ENCODE peak calls at places on chromosomes 16 and 17, in four cellular contexts. I, M, U and D are unnamed samples.

GRCh38 chr16:12587170-12587569 is 216.5 kb downstream of the CPPED1 start:
- DNase-seq in I (no peak), M (no peak), U (no peak), D (no peak)

GRCh38 chr17:67239597-67239996 is 5.4 kb downstream of the HELZ start:
- DNase-seq in I (no peak), M (peak; percentile 82), U (no peak), D (no peak)

GRCh38 chr17:44345497-44346026 is 460 bp downstream of the GRN start:
- DNase-seq in U (peak; percentile 88), I (peak; percentile 89), M (peak; percentile 59), D (no peak)

GRCh38 chr17:82304826-82305726 is 12.3 kb downstream of the CD7 start:
- DNase-seq in I (no peak), U (no peak), M (no peak), D (peak; percentile 46)

GRCh38 chr16:79071424-79071823 is 529.1 kb downstream of the MAF start:
- DNase-seq in U (no peak), I (no peak), M (no peak), D (no peak)

GRCh38 chr16:83952587-83952939 is 477 bp upstream of the OSGIN1 start:
- DNase-seq in M (no peak), U (no peak), I (no peak), D (no peak)

GRCh38 chr16:30458561-30459394 is 13.1 kb upstream of the SEPHS2 start:
- DNase-seq in U (no peak), M (no peak), I (no peak), D (no peak)

GRCh38 chr17:83155128-83156081 is 76.0 kb downstream of the METRNL start:
- DNase-seq in U (peak; percentile 31), I (no peak), M (peak; percentile 44), D (no peak)

GRCh38 chr17:9266031-9266680 is 244.8 kb downstream of the NTN1 start:
- DNase-seq in U (no peak), M (no peak), I (peak; percentile 39), D (no peak)

GRCh38 chr17:81251091-81251942 is 12.2 kb downstream of the NDUFAF8 start:
- DNase-seq in M (no peak), I (no peak), U (no peak), D (no peak)

GRCh38 chr17:27550291-27550930 is 80.6 kb upstream of the LGALS9 start:
- DNase-seq in M (no peak), U (no peak), I (no peak), D (no peak)

GRCh38 chr17:21278304-21279197 is 6.0 kb upstream of the MAP2K3 start:
- DNase-seq in I (no peak), M (no peak), U (no peak), D (no peak)

GRCh38 chr17:40371261-40371929 is 6.9 kb upstream of the GJD3 start:
- DNase-seq in U (peak; percentile 81), I (peak; percentile 78), M (no peak), D (no peak)

GRCh38 chr17:1713878-1714487 is 3.8 kb upstream of the TLCD2 start:
- DNase-seq in I (peak; percentile 93), U (peak; percentile 93), M (peak; percentile 32), D (no peak)

GRCh38 chr17:81097134-81097942 is 62.4 kb downstream of the BAIAP2 start:
- DNase-seq in M (peak; percentile 84), I (peak; percentile 77), U (peak; percentile 87), D (peak; percentile 38)

GRCh38 chr16:75317101-75317522 is 65.7 kb upstream of the BCAR1 start:
- DNase-seq in I (no peak), U (no peak), M (no peak), D (no peak)

GRCh38 chr17:73480740-73481139 is 163.5 kb downstream of the SDK2 start:
- DNase-seq in U (no peak), M (no peak), I (no peak), D (no peak)

GRCh38 chr16:50371936-50372595 is 3.3 kb upstream of the BRD7 start:
- DNase-seq in U (no peak), M (no peak), I (peak; percentile 47), D (no peak)

GRCh38 chr16:824601-825000 is 24.1 kb upstream of the GNG13 start:
- DNase-seq in I (no peak), M (no peak), U (no peak), D (no peak)

GRCh38 chr16:824194-824593 is 23.7 kb upstream of the GNG13 start:
- DNase-seq in M (no peak), U (no peak), I (no peak), D (no peak)

GRCh38 chr16:827513-827912 is 27.0 kb upstream of the GNG13 start:
- DNase-seq in U (no peak), I (no peak), M (no peak), D (no peak)

GRCh38 chr16:822909-823297 is 22.4 kb upstream of the GNG13 start:
- DNase-seq in U (no peak), I (no peak), M (no peak), D (no peak)

GRCh38 chr16:825298-826061 is 24.9 kb upstream of the GNG13 start:
- DNase-seq in M (no peak), I (no peak), U (no peak), D (no peak)
- H3K56ac ChIP-seq in M (no peak overlapping the region), I (no peak overlapping the region), U (no peak overlapping the region), D (no peak overlapping the region)

DNA sequence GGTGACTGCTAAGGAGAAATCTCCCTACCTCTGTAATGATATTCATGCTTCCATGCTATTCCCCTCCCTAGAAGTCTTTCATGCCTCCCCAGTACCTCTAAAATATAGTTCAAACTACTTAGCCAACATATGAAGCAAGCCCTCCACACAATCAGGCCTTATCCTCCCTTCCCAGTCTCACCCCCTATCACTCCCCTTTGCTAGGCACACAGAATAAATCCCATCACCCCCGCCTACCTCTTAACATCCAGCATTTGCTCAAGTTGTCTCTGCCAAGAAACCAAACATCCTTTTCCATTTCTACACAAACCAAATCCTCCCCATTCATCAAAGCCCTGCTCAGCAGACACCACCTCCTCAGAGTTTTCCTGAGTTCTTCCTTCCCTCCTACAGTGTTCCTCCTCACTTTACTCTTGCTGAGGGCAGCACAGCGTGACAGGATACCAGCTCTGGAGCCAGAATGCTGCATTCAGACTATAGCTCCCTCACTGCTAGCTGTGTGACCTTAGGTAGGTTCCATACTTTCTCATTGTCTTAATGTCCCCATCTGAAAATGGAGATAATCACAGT is 7.0 kb downstream of the TOM1L2 start:
- DNase-seq in I (no peak), M (no peak), U (no peak), D (no peak)
- H3K56ac ChIP-seq in I (no peak overlapping the region), M (no peak overlapping the region), U (no peak overlapping the region), D (no peak overlapping the region)

GRCh38 chr16:1653023-1653422 is 25.1 kb upstream of the JPT2 start:
- DNase-seq in U (no peak), M (no peak), I (no peak), D (no peak)

GRCh38 chr16:1647904-1648303 is 30.2 kb upstream of the JPT2 start:
- DNase-seq in I (no peak), U (no peak), M (no peak), D (no peak)

GRCh38 chr16:1651055-1651454 is 27.0 kb upstream of the JPT2 start:
- DNase-seq in U (no peak), I (no peak), M (no peak), D (no peak)

GRCh38 chr16:1651509-1652342 is 26.4 kb upstream of the JPT2 start:
- DNase-seq in I (no peak), M (peak; percentile 4), U (no peak), D (no peak)

DNA sequence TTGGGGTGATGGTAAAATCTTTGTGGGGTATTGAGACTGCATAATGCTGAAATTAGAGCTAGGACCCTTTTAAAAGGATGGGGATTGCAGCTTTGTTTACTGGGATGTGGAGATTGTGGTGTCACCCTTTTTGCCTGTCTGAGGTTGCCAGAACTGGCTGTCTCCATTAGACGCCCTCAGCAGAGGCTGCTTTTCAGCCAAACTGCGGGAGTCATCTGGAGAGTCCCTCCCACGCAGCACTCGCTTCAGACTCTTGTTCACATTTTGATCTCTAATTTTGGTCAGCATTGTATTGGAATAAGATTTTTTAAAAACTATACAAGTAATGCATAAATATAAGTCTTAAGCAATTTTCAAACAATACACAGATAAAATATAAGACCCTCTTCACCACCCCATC is 27.9 kb upstream of the JPT2 start:
- DNase-seq in M (no peak), I (no peak), U (no peak), D (no peak)
- H3K56ac ChIP-seq in M (no peak overlapping the region), I (no peak overlapping the region), U (no peak overlapping the region), D (no peak overlapping the region)

GRCh38 chr17:62105861-62106260 is 40.8 kb upstream of the MED13 start:
- DNase-seq in U (no peak), I (no peak), M (no peak), D (no peak)

GRCh38 chr17:62111562-62112180 is 46.6 kb upstream of the MED13 start:
- DNase-seq in M (no peak), I (no peak), U (no peak), D (no peak)

GRCh38 chr17:62109378-62109902 is 44.4 kb upstream of the MED13 start:
- DNase-seq in I (peak; percentile 94), U (peak; percentile 95), M (peak; percentile 60), D (peak; percentile 77)

GRCh38 chr17:62110923-62111484 is 45.9 kb upstream of the MED13 start:
- DNase-seq in I (no peak), U (no peak), M (no peak), D (no peak)

DNA sequence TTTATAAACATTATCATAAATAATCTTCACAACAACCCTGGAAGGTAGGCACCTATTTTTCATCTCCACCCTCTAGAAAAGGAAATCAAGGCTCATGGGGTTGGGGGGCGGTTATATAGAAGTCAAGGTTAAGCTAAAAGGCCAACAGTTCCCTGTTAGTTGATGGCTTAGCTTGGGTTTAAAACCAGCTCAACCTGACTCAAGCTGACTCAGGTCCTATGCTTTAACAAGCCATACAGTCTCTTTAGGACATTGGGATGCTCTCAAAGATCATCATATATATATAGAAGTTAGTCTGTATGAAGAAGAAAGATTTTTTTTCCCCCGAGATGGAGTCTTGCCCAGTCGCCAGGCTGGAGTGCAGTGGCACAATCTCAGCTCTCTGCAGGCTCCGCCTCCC is 44.8 kb upstream of the MED13 start:
- DNase-seq in M (no peak), I (no peak), U (no peak), D (no peak)
- H3K56ac ChIP-seq in M (no peak overlapping the region), I (no peak overlapping the region), U (no peak overlapping the region), D (no peak overlapping the region)

DNA sequence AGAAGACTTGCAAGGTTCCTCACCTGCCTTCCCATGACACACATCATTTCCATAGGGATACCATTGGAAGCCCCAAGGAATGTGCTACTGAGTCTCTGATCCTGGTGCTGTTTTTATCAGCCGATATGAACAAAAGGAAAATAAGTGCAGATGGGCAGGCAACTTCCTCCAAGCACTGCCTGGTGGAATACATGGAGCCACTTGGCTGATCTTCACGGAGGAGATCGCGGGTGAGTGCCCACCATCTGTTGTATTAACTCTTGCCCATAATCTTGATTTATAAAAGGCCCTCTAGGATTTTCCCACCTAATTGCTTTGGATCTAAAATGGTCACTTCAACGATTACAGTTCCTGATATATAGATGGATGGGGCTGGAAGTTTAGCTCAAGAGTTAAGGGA is 24.7 kb upstream of the CDRT15 start:
- DNase-seq in M (no peak), U (no peak), I (no peak), D (no peak)
- H3K56ac ChIP-seq in M (no peak overlapping the region), U (no peak overlapping the region), I (no peak overlapping the region), D (no peak overlapping the region)

GRCh38 chr16:88582912-88583575 is 12.8 kb downstream of the ZC3H18 start:
- DNase-seq in U (no peak), M (no peak), I (no peak), D (no peak)
- H3K56ac ChIP-seq in U (no peak overlapping the region), M (no peak overlapping the region), I (no peak overlapping the region), D (no peak overlapping the region)